ENCODE peak calls at places on chromosomes 7 and 10, in nine cellular contexts. D is osteocyte, Q is mucosa of descending colon, Y is GM12865, J is thyroid gland, O is AG09319, X is fibroblast of pulmonary artery, R is WERI-Rb-1, S is IMR-90. P is an unnamed sample.

GRCh38 chr7:45917064-45917463 is 4.0 kb downstream of the IGFBP3 start:
- DNase-seq in X (no peak), Y (no peak), J (no peak), Q (no peak), R (no peak), D (no peak), S (no peak), O (no peak), P (no peak)

GRCh38 chr10:68163735-68164134 is 54.4 kb downstream of the MYPN start:
- DNase-seq in X (no peak), O (no peak), Q (peak; percentile 40), J (no peak), S (no peak), D (no peak), R (no peak), Y (peak; percentile 53), P (no peak)

GRCh38 chr7:71301167-71301566 is 169.2 kb downstream of the GALNT17 start:
- DNase-seq in Y (no peak), J (no peak), R (no peak), D (no peak), O (no peak), S (no peak), Q (no peak), X (no peak), P (no peak)

GRCh38 chr7:27671675-27672074 is 9.0 kb upstream of the HIBADH start:
- DNase-seq in O (no peak), R (no peak), X (no peak), D (no peak), Y (no peak), Q (no peak), J (no peak), S (no peak), P (no peak)

GRCh38 chr7:141275350-141275749 is 201.5 kb downstream of the TMEM178B start:
- DNase-seq in D (no peak), R (no peak), J (no peak), Q (no peak), S (no peak), O (no peak), Y (no peak), X (no peak), P (no peak)

GRCh38 chr10:93993782-93994668 is at the start of gene PLCE1:
- DNase-seq in X (peak; percentile 26), D (peak; percentile 85), O (no peak), Q (peak; percentile 67), J (peak; percentile 82), Y (peak; percentile 14), S (peak; percentile 19), R (peak; percentile 67), P (peak; percentile 89)

GRCh38 chr7:73433924-73434700 is 534 bp downstream of the FZD9 start:
- DNase-seq in X (no peak), O (no peak), D (no peak), Y (no peak), R (no peak), J (no peak), S (no peak), Q (no peak), P (no peak)

GRCh38 chr10:95604630-95605029 is 43.5 kb upstream of the SORBS1 start:
- DNase-seq in Q (no peak), R (no peak), J (no peak), Y (no peak), X (no peak), D (no peak), S (no peak), O (no peak), P (no peak)

GRCh38 chr10:125137601-125138438 is 22.5 kb downstream of the CTBP2 start:
- DNase-seq in X (no peak), Q (peak; percentile 86), Y (no peak), R (no peak), S (no peak), J (peak; percentile 99), D (no peak), O (no peak), P (peak; percentile 56)

GRCh38 chr10:77837248-77837924 is 89.2 kb downstream of the DLG5 start:
- DNase-seq in J (peak; percentile 52), Q (peak; percentile 34), X (peak; percentile 7), R (peak; percentile 81), D (no peak), S (peak; percentile 78), O (no peak), Y (peak; percentile 93), P (no peak)

GRCh38 chr7:40298421-40298820 is 163.6 kb downstream of the SUGCT start:
- DNase-seq in S (peak; percentile 73), R (no peak), Q (no peak), X (peak; percentile 69), Y (no peak), J (no peak), D (no peak), O (no peak), P (no peak)

GRCh38 chr7:151885202-151885580 is 8.3 kb upstream of the PRKAG2 start:
- DNase-seq in J (no peak), X (no peak), S (no peak), D (no peak), Q (no peak), R (no peak), Y (no peak), O (no peak), P (no peak)

GRCh38 chr10:3906511-3907111 is 121.6 kb upstream of the KLF6 start:
- DNase-seq in J (peak; percentile 80), S (peak; percentile 91), O (peak; percentile 34), Q (no peak), X (no peak), R (no peak), D (no peak), Y (no peak), P (no peak)

GRCh38 chr10:70571636-70572439 is 30.7 kb downstream of the PRF1 start:
- DNase-seq in S (no peak), D (no peak), Y (no peak), O (no peak), X (no peak), J (no peak), R (no peak), Q (no peak), P (peak; percentile 59)

GRCh38 chr10:70575486-70575873 is 27.1 kb downstream of the PRF1 start:
- DNase-seq in R (no peak), J (no peak), Y (no peak), O (no peak), X (no peak), D (no peak), S (no peak), Q (no peak), P (peak; percentile 68)

GRCh38 chr10:70571236-70571635 is 31.3 kb downstream of the PRF1 start:
- DNase-seq in Y (no peak), S (no peak), D (no peak), Q (no peak), J (no peak), O (no peak), R (no peak), X (no peak), P (peak; percentile 40)

GRCh38 chr10:70575874-70576802 is 26.4 kb downstream of the PRF1 start:
- DNase-seq in R (no peak), J (peak; percentile 69), S (no peak), Q (peak; percentile 61), O (no peak), Y (peak; percentile 94), D (no peak), X (peak; percentile 58), P (peak; percentile 24)

DNA sequence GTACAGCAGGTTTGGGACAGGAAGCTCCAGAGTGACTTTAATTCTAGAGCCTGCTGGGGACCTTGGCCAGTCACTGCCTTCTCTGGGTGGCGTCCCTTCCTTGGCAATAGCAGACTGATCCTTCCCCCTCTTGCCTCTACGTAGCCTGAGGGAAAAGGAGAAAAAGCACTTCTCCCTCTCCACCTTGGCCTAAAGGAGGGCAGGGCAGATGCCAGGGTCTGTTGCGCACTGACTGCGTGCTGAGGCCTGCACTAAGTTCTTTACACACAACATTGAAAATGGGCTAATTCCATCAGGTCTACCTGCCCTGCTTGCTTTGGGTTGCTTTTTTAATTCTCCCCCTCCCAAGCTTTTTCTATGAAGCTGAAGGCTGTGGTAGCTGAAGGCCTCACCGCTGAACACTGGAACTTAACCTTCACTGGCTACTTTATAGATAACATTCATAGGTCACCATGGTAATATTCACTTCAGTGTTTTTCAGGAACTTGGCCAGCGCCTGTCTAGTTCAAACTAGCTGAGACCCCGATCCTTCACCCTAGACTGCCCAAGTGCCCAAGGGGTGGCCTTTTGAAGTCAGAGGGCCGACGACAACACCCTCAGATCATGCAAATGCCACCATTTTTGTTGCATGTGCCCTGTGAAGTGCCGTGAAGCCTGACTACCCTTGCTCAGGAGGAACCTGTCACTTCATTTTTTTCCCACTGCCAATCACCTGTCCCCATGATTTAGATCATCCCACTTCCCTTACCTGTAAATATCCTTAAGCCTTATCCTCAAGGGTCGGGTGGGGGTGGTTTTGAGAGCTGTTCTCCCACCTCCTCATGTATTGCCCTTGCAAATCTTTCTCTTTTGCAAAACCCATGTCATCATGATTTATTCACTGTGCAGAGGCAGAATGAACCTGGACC is 28.7 kb downstream of the PRF1 start:
- DNase-seq in X (no peak), J (no peak), Y (no peak), S (no peak), D (no peak), Q (no peak), R (no peak), O (no peak), P (peak; percentile 28)
- TF ChIP-seq CTCF in X (no peak), J (no peak), Y (no peak), S (no peak), D (no peak), Q (no peak), R (no peak), O (no peak), P (no peak)

DNA sequence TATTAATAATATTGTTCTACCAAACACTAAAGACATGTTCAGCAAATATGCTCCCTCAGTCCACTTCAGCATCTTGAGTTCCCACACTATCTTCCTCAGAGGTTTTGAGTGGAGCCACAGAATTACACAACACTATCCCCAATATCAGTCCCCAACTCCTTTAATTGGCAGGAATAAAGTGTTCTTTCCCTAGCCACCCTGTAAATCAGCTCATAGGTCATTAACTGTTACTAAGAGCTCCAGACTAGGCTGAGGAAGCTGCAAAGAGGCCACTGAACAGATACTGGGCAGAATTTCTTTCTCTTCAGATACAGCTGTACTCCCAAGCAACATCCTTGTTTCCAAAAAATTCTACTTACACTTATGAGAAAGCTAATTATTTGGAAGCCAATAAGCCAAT is 11.6 kb upstream of the KAT6B start:
- DNase-seq in Q (no peak), Y (no peak), O (no peak), J (no peak), D (no peak), X (no peak), R (no peak), S (no peak), P (no peak)
- TF ChIP-seq CTCF in Q (no peak), Y (no peak), O (no peak), J (no peak), D (no peak), X (no peak), R (no peak), S (no peak), P (no peak)

DNA sequence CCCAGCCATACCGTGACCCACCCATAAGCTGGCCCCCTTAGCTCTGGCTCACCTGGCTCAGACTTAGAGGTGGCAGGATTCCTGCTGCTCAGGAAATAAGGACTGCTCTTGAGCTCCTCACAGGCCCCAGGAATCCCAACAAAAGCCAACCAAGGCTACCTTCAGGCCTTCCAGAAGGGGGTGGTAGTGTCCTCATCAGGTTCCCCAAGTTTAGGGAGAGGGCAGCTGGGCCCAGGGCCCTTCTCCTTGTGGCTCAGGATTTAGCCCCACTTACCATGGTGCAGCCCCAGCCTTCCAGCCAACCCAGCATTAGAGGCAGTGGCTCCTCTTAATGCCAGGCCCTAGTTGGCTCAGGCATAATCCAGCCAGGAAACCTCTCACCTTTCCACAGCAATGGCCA is 23.5 kb downstream of the NPFFR1 start:
- DNase-seq in S (no peak), Q (no peak), J (no peak), R (no peak), Y (no peak), X (no peak), D (no peak), O (no peak), P (no peak)
- TF ChIP-seq CTCF in S (no peak), Q (no peak), J (no peak), R (peak; percentile 13), Y (no peak), X (no peak), D (no peak), O (no peak), P (no peak)

GRCh38 chr10:60141916-60142559 is 235.7 kb upstream of the CCDC6 start:
- DNase-seq in J (no peak), R (no peak), Y (no peak), O (no peak), S (no peak), D (no peak), X (no peak), Q (no peak), P (no peak)
- TF ChIP-seq CTCF in J (no peak), R (no peak), Y (no peak), O (no peak), S (no peak), D (no peak), X (no peak), Q (no peak), P (no peak)

P was measured in chondrocyte.